ENCODE peak calls at places on chromosomes 2 and 18, in five cellular contexts. O, U, A, Z and I are unnamed samples.

GRCh38 chr2:206670531-206671319 is 28.4 kb downstream of the FAM237A start:
- DNase-seq in A (peak), O (no peak), Z (no peak), U (no peak), I (no peak)

GRCh38 chr2:44342854-44343253 is 18.4 kb downstream of the PREPL start:
- DNase-seq in A (peak), O (peak), Z (no peak), U (peak), I (no peak)

GRCh38 chr18:65235966-65236634 is 514.7 kb upstream of the CDH7 start:
- DNase-seq in U (no peak), O (no peak), Z (no peak), A (no peak), I (no peak)

GRCh38 chr2:219076253-219076652 is 15.5 kb upstream of the IHH start:
- DNase-seq in Z (no peak), U (no peak), O (no peak), A (no peak), I (no peak)

GRCh38 chr18:57218281-57218680 is 71.4 kb downstream of the BOD1L2 start:
- DNase-seq in A (no peak), Z (no peak), O (no peak), U (no peak), I (no peak)

GRCh38 chr2:165582863-165583506 is 113.5 kb downstream of the CSRNP3 start:
- DNase-seq in A (no peak), O (no peak), Z (no peak), U (no peak), I (no peak)

GRCh38 chr2:46872876-46873631 is 42.6 kb downstream of the MCFD2 start:
- DNase-seq in U (no peak), Z (no peak), A (no peak), O (no peak), I (no peak)

GRCh38 chr2:214066847-214067246 is 344.0 kb upstream of the VWC2L start:
- DNase-seq in U (no peak), A (no peak), Z (no peak), O (peak), I (no peak)

GRCh38 chr2:160784034-160784433 is 290.4 kb upstream of the RBMS1 start:
- DNase-seq in U (peak), O (no peak), A (no peak), Z (no peak), I (peak)

GRCh38 chr2:144201126-144201525 is 318.8 kb downstream of the ZEB2 start:
- DNase-seq in O (no peak), A (no peak), Z (no peak), U (no peak), I (no peak)

GRCh38 chr2:96103906-96104861 is 12.2 kb downstream of the ADRA2B start:
- DNase-seq in O (no peak), U (no peak), Z (no peak), A (no peak), I (no peak)

GRCh38 chr18:23689031-23689615 is at the start of gene LAMA3:
- DNase-seq in U (peak), O (peak), Z (no peak), A (no peak), I (no peak)

GRCh38 chr2:189506514-189506976 is 65.3 kb downstream of the WDR75 start:
- DNase-seq in O (no peak), A (peak), U (peak), Z (no peak), I (peak)

GRCh38 chr2:30239308-30240161 is 8.2 kb downstream of the LBH start:
- DNase-seq in Z (peak), O (peak), U (peak), A (peak), I (peak)

GRCh38 chr2:122564843-122565242 is 809.4 kb downstream of the TSN start:
- DNase-seq in U (no peak), O (no peak), A (no peak), Z (no peak), I (no peak)

GRCh38 chr18:494602-494983 is 5.9 kb downstream of the COLEC12 start:
- DNase-seq in Z (no peak), O (no peak), U (no peak), A (no peak), I (no peak)

GRCh38 chr2:117967981-117968723 is 45.7 kb downstream of the CCDC93 start:
- DNase-seq in O (no peak), A (no peak), Z (no peak), U (no peak), I (no peak)

GRCh38 chr2:138421971-138422335 is 79.6 kb upstream of the SPOPL start:
- DNase-seq in Z (peak), A (no peak), U (peak), O (no peak), I (peak)

GRCh38 chr2:138424436-138425140 is 77.0 kb upstream of the SPOPL start:
- DNase-seq in A (no peak), U (no peak), Z (no peak), O (no peak), I (no peak)

GRCh38 chr2:138421315-138421970 is 80.1 kb upstream of the SPOPL start:
- DNase-seq in U (peak), O (no peak), Z (peak), A (peak), I (peak)

GRCh38 chr2:138423198-138423597 is 78.4 kb upstream of the SPOPL start:
- DNase-seq in O (no peak), U (no peak), A (no peak), Z (no peak), I (no peak)

DNA sequence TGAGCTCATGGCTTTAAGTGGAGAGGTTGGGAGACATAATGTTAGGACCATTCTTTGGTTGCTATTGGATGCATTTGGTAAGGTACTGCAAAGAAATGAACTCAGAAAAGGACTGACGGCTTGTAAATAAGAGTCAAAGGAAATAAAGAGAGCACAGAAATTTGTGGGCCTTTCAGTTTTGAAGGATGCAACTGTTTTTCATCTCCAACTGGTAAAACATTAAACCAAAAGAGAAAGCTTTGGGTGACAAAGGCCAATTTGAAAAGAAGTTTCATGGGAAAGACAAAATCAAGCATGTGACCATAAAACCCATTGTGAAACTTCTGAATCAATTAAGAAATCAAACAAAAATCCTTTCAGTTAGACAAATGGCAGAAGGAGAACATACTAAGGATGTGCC is 77.8 kb upstream of the SPOPL start:
- DNase-seq in A (peak), O (no peak), Z (no peak), U (no peak), I (no peak)
- TF ChIP-seq REST in A (no peak), O (no peak), Z (no peak), U (no peak), I (no peak)

GRCh38 chr2:199100326-199101110 is 357.2 kb downstream of the SATB2 start:
- DNase-seq in A (no peak), O (peak), U (no peak), Z (no peak), I (no peak)
- TF ChIP-seq REST in A (no peak), O (no peak), U (no peak), Z (no peak), I (no peak)

DNA sequence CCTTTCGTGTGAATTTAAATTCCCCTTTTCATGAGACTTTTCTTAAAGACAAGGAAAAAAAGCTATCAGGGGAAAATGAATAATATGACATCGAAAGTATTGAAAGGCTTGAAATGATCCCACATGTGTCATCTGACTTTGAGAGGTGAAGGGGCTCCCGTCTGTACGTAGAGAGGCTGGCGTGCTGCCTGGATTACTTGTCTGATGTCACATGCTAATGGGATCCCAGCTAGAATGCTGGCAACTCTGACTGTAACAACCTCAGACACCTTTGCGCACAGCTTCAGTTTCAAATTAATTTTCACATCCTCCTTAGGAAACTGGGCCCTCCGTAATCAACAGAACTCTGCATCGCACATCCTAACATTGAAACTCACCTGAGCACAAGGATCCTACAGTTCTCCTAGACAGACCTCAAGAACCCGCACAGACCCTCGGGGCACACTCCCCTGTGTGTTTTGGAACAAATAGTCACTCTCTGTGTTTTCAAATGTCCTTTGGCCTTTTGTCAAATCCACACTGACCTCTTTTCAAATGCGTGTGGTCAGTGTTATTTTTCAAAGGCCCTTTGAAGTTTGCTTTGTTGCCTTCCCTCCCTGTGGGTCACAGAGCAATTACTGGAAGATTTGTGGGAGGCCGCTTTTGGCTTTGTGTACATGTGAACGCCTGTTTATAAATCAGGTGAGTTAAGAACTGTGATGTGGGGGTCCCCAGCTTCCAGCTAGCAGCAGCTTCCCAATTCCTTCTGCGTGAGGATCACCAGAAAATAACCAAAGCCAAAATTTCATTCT is 65.9 kb downstream of the IL1R2 start:
- DNase-seq in U (no peak), A (peak), Z (no peak), O (no peak), I (no peak)
- TF ChIP-seq REST in U (no peak), A (peak), Z (no peak), O (no peak), I (no peak)

GRCh38 chr2:240457223-240458043 is 22.0 kb downstream of the GPC1 start:
- DNase-seq in O (peak), Z (no peak), A (peak), U (no peak), I (no peak)
- TF ChIP-seq REST in O (no peak), Z (no peak), A (no peak), U (no peak), I (no peak)

GRCh38 chr2:151729837-151730236 is 4.4 kb downstream of the NEB start:
- DNase-seq in U (no peak), A (no peak), O (no peak), Z (no peak), I (no peak)

GRCh38 chr2:151729416-151729811 is 4.9 kb downstream of the NEB start:
- DNase-seq in Z (no peak), A (no peak), U (no peak), O (no peak), I (no peak)

GRCh38 chr2:151730242-151730975 is 3.9 kb downstream of the NEB start:
- DNase-seq in U (no peak), O (peak), Z (no peak), A (no peak), I (no peak)

GRCh38 chr2:151728736-151729415 is 5.4 kb downstream of the NEB start:
- DNase-seq in O (peak), A (no peak), Z (no peak), U (peak), I (no peak)

GRCh38 chr2:151733781-151734672 is at the start of gene NEB:
- DNase-seq in A (no peak), U (no peak), O (peak), Z (no peak), I (no peak)
- TF ChIP-seq REST in A (no peak), U (no peak), O (no peak), Z (no peak), I (no peak)

GRCh38 chr18:79375441-79375840 is 20.3 kb upstream of the NFATC1 start:
- DNase-seq in O (no peak), A (no peak), U (no peak), Z (no peak), I (no peak)
- TF ChIP-seq REST in O (no peak), A (no peak), U (no peak), Z (no peak), I (no peak)

DNA sequence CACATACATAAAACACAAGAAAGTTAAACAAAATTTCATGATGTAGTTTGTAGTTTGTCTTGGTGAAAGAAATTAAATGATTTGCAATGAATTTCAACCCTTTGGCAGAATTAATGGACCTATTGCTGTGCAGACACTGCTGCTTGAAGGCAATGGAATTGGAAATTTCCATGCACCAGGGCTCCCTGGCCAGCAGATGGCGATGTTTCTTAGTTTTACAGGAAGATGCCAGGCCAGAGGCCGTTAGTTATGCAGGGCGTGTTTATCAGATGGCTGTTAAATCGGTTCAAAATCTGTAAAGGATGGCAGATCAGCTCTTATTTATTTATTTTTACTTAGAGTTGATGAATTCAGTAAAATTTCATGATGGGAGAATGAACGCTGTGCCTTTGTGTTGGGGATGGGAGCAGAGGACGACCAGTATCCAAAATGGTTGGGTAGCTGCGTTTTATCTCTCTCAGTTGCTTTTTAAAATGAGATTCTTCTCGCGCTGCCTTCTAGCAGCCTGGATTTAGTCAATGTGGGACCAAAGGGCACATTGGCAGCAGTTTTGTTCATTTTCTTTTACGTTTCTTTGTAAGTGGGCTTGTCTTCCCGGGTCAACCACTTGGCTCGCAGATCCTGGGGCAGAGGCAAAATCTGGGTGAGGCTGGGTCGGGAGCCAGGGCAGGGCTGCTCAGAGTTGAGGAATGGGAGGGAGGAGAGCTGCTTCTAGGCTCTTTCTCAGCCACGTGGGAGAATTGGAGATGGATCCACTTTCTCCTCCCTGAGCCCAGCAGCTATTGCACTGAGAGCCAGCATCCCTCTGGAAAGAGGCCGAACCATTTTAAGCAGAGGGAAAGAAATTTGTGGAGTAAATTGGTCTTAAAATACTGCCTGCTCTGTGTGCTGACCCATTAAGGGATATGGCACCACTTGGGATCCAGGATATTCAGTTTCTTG is 344.0 kb downstream of the PIK3C3 start:
- DNase-seq in O (peak), Z (peak), A (peak), U (peak), I (peak)
- TF ChIP-seq REST in O (no peak), Z (no peak), A (no peak), U (no peak), I (no peak)

DNA sequence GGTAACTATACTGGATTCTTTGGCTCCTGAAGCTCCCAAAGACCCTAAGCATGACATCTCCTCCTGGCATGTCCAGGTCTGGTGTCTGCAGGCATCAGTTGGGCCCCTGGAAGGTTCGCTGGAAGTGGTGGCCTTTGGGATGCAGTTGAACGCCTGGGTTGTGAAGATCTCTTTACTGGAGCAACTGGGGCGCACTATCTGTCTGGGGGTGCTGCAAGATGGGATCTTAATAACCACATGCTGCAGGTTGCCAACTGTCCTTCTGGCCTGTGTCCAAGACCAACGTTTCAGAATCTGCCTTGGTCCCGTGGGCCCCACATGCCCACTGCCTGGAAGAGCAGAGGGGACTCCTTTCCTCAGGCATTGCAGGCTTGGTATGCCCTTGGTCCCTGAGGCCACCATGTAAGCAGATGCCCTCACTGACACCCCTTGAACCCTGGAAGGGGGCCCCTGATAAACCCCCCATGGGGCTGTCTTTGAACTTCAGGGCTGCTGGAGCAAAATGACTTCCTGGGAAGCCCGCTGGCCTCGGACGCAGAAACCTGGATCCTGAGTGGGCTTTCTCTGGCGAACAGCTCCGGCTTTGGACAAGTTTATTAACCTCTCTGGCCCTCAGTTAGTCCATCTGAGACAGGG is 101.9 kb downstream of the TWIST2 start:
- DNase-seq in U (no peak), Z (no peak), O (no peak), A (no peak), I (no peak)
- TF ChIP-seq REST in U (no peak), Z (no peak), O (no peak), A (no peak), I (no peak)

GRCh38 chr2:98296435-98296834 is 49.8 kb upstream of the CNGA3 start:
- DNase-seq in U (no peak), A (no peak), Z (no peak), O (no peak), I (no peak)

GRCh38 chr2:98298685-98299180 is 47.5 kb upstream of the CNGA3 start:
- DNase-seq in A (no peak), O (no peak), U (no peak), Z (no peak), I (no peak)

GRCh38 chr2:98295721-98296414 is 50.4 kb upstream of the CNGA3 start:
- DNase-seq in Z (no peak), U (no peak), O (no peak), A (no peak), I (no peak)

GRCh38 chr2:98299506-98299905 is 46.8 kb upstream of the CNGA3 start:
- DNase-seq in U (no peak), O (no peak), Z (no peak), A (no peak), I (no peak)

DNA sequence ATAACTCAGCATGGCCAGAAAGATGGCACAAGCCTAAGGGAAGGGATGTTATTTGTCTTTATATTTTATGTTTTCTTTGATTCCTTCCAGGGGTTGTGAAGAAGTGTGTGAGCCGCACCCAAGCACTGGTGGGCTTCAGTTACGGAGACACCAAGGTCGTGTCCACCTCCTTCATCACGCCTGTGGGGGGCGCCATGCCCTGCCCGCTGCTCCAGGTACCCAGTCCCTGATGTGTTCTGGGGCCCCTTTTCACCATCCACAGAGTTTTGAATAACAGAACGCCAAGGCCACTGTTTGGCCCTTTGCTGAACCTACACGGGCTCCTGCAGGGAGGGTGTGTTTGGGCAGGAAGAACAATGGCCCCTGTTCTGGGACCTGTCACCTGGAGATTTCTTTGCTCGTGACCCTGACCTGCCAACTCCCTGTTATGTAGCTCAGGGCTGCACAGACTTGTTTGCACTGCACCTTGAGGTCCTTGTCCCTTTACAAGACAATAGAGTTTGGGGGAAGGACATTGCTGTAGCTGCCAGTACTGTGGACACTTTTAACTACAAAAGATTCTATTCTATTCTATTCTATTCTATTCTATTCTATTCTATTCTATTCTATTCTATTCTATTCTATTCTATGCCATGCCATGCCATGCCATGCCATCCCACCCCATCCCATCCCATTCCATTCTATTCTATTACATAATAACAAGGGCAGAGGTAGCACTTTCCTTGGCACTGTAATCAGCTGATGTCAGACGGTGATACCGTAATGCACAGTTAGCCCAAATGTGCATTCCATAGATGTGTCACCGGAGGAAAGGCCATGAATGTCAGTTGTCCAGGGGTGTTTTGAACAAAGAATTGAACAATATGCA is 48.2 kb upstream of the CNGA3 start:
- DNase-seq in A (peak), U (no peak), O (peak), Z (no peak), I (no peak)
- TF ChIP-seq REST in A (no peak), U (no peak), O (no peak), Z (no peak), I (no peak)